ENCODE peak calls at places on chromosomes 5 and 9, in ten cellular contexts. Q is fibroblast of the aortic adventitia; Y is CD8-positive, alpha-beta memory T cell; B is right cardiac atrium; C is GM19239; X is glomerular endothelial cell; T is IMR-90; R is GM13977; U is psoas muscle; M is tibial artery. F is an unnamed sample.

GRCh38 chr5:119362714-119363113 is 6.9 kb downstream of the TNFAIP8 start:
- DNase-seq in Q (no peak), Y (no peak), B (no peak), C (no peak), X (no peak), T (no peak), R (no peak), U (no peak), M (no peak), F (no peak)

GRCh38 chr5:116358911-116359418 is 215.7 kb downstream of the SEMA6A start:
- DNase-seq in Q (peak), Y (no peak), B (no peak), C (peak), X (no peak), T (no peak), R (peak), U (no peak), M (no peak), F (no peak)

GRCh38 chr5:7628820-7629219 is 222.1 kb downstream of the CFAP90 start:
- DNase-seq in Q (no peak), Y (no peak), B (no peak), C (no peak), X (no peak), T (no peak), R (no peak), U (no peak), M (no peak), F (no peak)

GRCh38 chr5:17619353-17619752 is 9.2 kb downstream of the TAF11L12 start:
- DNase-seq in Q (no peak), Y (no peak), B (no peak), C (no peak), X (no peak), T (no peak), R (no peak), U (no peak), M (no peak), F (no peak)

GRCh38 chr5:117731445-117731844 is 1156.8 kb upstream of the SEMA6A start:
- DNase-seq in Q (no peak), Y (no peak), B (no peak), C (no peak), X (no peak), T (peak), R (no peak), U (no peak), M (no peak), F (no peak)

GRCh38 chr5:156481741-156482140 is 154.8 kb downstream of the SGCD start:
- DNase-seq in Q (no peak), Y (no peak), B (no peak), C (no peak), X (no peak), T (peak), R (no peak), U (peak), M (no peak), F (peak)

GRCh38 chr5:160602744-160603143 is 181.1 kb downstream of the PTTG1 start:
- DNase-seq in Q (no peak), Y (no peak), B (no peak), C (no peak), X (no peak), T (no peak), R (no peak), U (no peak), M (no peak), F (no peak)

GRCh38 chr9:136694163-136694864 is 7.1 kb upstream of the AGPAT2 start:
- DNase-seq in Q (peak), Y (no peak), B (peak), C (no peak), X (no peak), T (peak), R (peak), U (peak), M (no peak), F (no peak)

GRCh38 chr9:13282998-13283397 is 3.5 kb upstream of the MPDZ start:
- DNase-seq in Q (peak), Y (no peak), B (no peak), C (no peak), X (no peak), T (peak), R (no peak), U (no peak), M (no peak), F (no peak)

GRCh38 chr5:126525630-126526245 is 69.3 kb downstream of the ALDH7A1 start:
- DNase-seq in Q (peak), Y (no peak), B (peak), C (no peak), X (no peak), T (peak), R (no peak), U (peak), M (peak), F (no peak)

GRCh38 chr9:129665008-129665771 is at the start of gene PRRX2:
- DNase-seq in Q (peak), Y (peak), B (peak), C (peak), X (no peak), T (peak), R (peak), U (peak), M (peak), F (no peak)

GRCh38 chr5:154566146-154566680 is 88.2 kb upstream of the HAND1 start:
- DNase-seq in Q (no peak), Y (no peak), B (no peak), C (no peak), X (no peak), T (no peak), R (no peak), U (no peak), M (no peak), F (no peak)

GRCh38 chr5:6755519-6755918 is 42.3 kb downstream of the TENT4A start:
- DNase-seq in Q (no peak), Y (no peak), B (peak), C (no peak), X (no peak), T (no peak), R (no peak), U (no peak), M (no peak), F (no peak)

GRCh38 chr9:105510024-105510423 is 47.9 kb upstream of the FKTN start:
- DNase-seq in Q (peak), Y (no peak), B (no peak), C (no peak), X (no peak), T (peak), R (peak), U (no peak), M (no peak), F (no peak)

GRCh38 chr9:133342570-133342969 is 5.4 kb downstream of the MED22 start:
- DNase-seq in Q (no peak), Y (no peak), B (peak), C (no peak), X (no peak), T (no peak), R (no peak), U (no peak), M (no peak), F (peak)

GRCh38 chr9:130934246-130934645 is 4.8 kb downstream of the FIBCD1 start:
- DNase-seq in Q (no peak), Y (no peak), B (peak), C (no peak), X (no peak), T (no peak), R (no peak), U (no peak), M (no peak), F (no peak)

GRCh38 chr9:137705443-137705863 is 86.6 kb downstream of the EHMT1 start:
- DNase-seq in Q (no peak), Y (no peak), B (no peak), C (peak), X (no peak), T (no peak), R (peak), U (no peak), M (no peak), F (no peak)

GRCh38 chr5:147539053-147539452 is 29.2 kb upstream of the DPYSL3 start:
- DNase-seq in Q (no peak), Y (no peak), B (no peak), C (no peak), X (no peak), T (peak), R (no peak), U (no peak), M (no peak), F (no peak)

GRCh38 chr9:91865041-91865440 is 85.0 kb downstream of the ROR2 start:
- DNase-seq in Q (no peak), Y (no peak), B (no peak), C (no peak), X (no peak), T (no peak), R (no peak), U (no peak), M (no peak), F (no peak)

GRCh38 chr9:94805585-94805984 is 79.1 kb downstream of the AOPEP start:
- DNase-seq in Q (peak), Y (no peak), B (no peak), C (no peak), X (peak), T (peak), R (no peak), U (no peak), M (no peak), F (no peak)

GRCh38 chr5:172110921-172111873 is 76.8 kb downstream of the STK10 start:
- DNase-seq in Q (peak), Y (peak), B (peak), C (peak), X (no peak), T (peak), R (peak), U (peak), M (no peak), F (no peak)

GRCh38 chr5:68538886-68539420 is 323.4 kb downstream of the PIK3R1 start:
- DNase-seq in Q (no peak), Y (no peak), B (no peak), C (no peak), X (no peak), T (no peak), R (no peak), U (no peak), M (no peak), F (no peak)

GRCh38 chr9:134403682-134404301 is 77.5 kb downstream of the RXRA start:
- DNase-seq in Q (peak), Y (peak), B (peak), C (peak), X (no peak), T (peak), R (no peak), U (peak), M (peak), F (peak)

GRCh38 chr9:83505282-83505681 is 32.9 kb downstream of the FRMD3 start:
- DNase-seq in Q (no peak), Y (no peak), B (no peak), C (no peak), X (no peak), T (no peak), R (no peak), U (no peak), M (no peak), F (peak)

GRCh38 chr9:76423216-76424177 is 29.3 kb upstream of the RFK start:
- DNase-seq in Q (no peak), Y (no peak), B (no peak), C (no peak), X (no peak), T (no peak), R (no peak), U (no peak), M (no peak), F (no peak)

GRCh38 chr5:6291961-6292360 is 86.4 kb downstream of the MED10 start:
- DNase-seq in Q (peak), Y (peak), B (no peak), C (no peak), X (no peak), T (no peak), R (no peak), U (no peak), M (no peak), F (peak)

GRCh38 chr5:76472338-76473336 is 69.6 kb downstream of the IQGAP2 start:
- DNase-seq in Q (no peak), Y (no peak), B (no peak), C (no peak), X (no peak), T (no peak), R (no peak), U (no peak), M (no peak), F (no peak)

GRCh38 chr9:114224247-114224610 is 68.9 kb downstream of the COL27A1 start:
- DNase-seq in Q (peak), Y (no peak), B (no peak), C (no peak), X (no peak), T (peak), R (no peak), U (no peak), M (no peak), F (no peak)

GRCh38 chr5:38790891-38791290 is 54.9 kb upstream of the OSMR start:
- DNase-seq in Q (no peak), Y (no peak), B (no peak), C (no peak), X (no peak), T (no peak), R (no peak), U (no peak), M (no peak), F (no peak)

GRCh38 chr5:7781899-7782298 is 69.0 kb downstream of the CFAP90 start:
- DNase-seq in Q (no peak), Y (no peak), B (no peak), C (no peak), X (no peak), T (no peak), R (no peak), U (no peak), M (no peak), F (no peak)

GRCh38 chr5:157836121-157836753 is 22.7 kb downstream of the CLINT1 start:
- DNase-seq in Q (no peak), Y (no peak), B (no peak), C (no peak), X (no peak), T (no peak), R (no peak), U (no peak), M (no peak), F (no peak)

GRCh38 chr9:91580136-91580535 is 156.5 kb upstream of the NFIL3 start:
- DNase-seq in Q (peak), Y (no peak), B (no peak), C (no peak), X (no peak), T (peak), R (no peak), U (no peak), M (no peak), F (no peak)

GRCh38 chr5:10594591-10595210 is 30.8 kb downstream of the ANKRD33B start:
- DNase-seq in Q (no peak), Y (no peak), B (no peak), C (no peak), X (no peak), T (peak), R (no peak), U (no peak), M (no peak), F (peak)

F was measured in DMS 273 treated with DMSO at 0.1 percent for 48 hours.